ENCODE peak calls at places on chromosomes 13 and 19, in six cellular contexts. One of them, this sample, is unnamed.
A peak's percentile ranks its signal among the peaks of the same experiment; 100 is the strongest.

GRCh38 chr13:36259361-36260137 is 38.1 kb downstream of the CCDC169 start:
- DNase-seq in AG04450: no peak
- DNase-seq in tibial artery: no peak
- DNase-seq in endodermal cell: no peak
- DNase-seq in GM23338: no peak
- DNase-seq in BE2C: peak; percentile 31
- DNase-seq in this sample: no peak

GRCh38 chr13:35987572-35988513 is 143.3 kb downstream of the DCLK1 start:
- DNase-seq in AG04450: no peak
- DNase-seq in tibial artery: no peak
- DNase-seq in endodermal cell: peak; percentile 51
- DNase-seq in GM23338: peak; percentile 63
- DNase-seq in BE2C: no peak
- DNase-seq in this sample: no peak

GRCh38 chr13:29411493-29411892 is 184.0 kb downstream of the SLC7A1 start:
- DNase-seq in AG04450: no peak
- DNase-seq in tibial artery: no peak
- DNase-seq in endodermal cell: no peak
- DNase-seq in GM23338: no peak
- DNase-seq in BE2C: no peak
- DNase-seq in this sample: peak; percentile 10

GRCh38 chr13:74669149-74669548 is 534.9 kb upstream of the KLF12 start:
- DNase-seq in AG04450: no peak
- DNase-seq in tibial artery: no peak
- DNase-seq in endodermal cell: no peak
- DNase-seq in GM23338: peak; percentile 3
- DNase-seq in BE2C: no peak
- DNase-seq in this sample: no peak

GRCh38 chr13:93794197-93794885 is 567.7 kb downstream of the GPC6 start:
- DNase-seq in AG04450: no peak
- DNase-seq in tibial artery: no peak
- DNase-seq in endodermal cell: no peak
- DNase-seq in GM23338: no peak
- DNase-seq in BE2C: no peak
- DNase-seq in this sample: no peak

GRCh38 chr19:771332-771785 is 20.4 kb downstream of the MISP start:
- DNase-seq in AG04450: no peak
- DNase-seq in tibial artery: no peak
- DNase-seq in endodermal cell: peak; percentile 66
- DNase-seq in GM23338: peak; percentile 62
- DNase-seq in BE2C: peak; percentile 64
- DNase-seq in this sample: no peak

GRCh38 chr13:26992951-26993490 is 178.6 kb downstream of the USP12 start:
- DNase-seq in AG04450: no peak
- DNase-seq in tibial artery: no peak
- DNase-seq in endodermal cell: no peak
- DNase-seq in GM23338: no peak
- DNase-seq in BE2C: no peak
- DNase-seq in this sample: no peak

GRCh38 chr13:29679357-29680050 is 84.0 kb upstream of the SLC7A1 start:
- DNase-seq in AG04450: no peak
- DNase-seq in tibial artery: no peak
- DNase-seq in endodermal cell: no peak
- DNase-seq in GM23338: no peak
- DNase-seq in BE2C: peak; percentile 78
- DNase-seq in this sample: no peak

GRCh38 chr19:18397242-18398202 is at the start of gene LRRC25:
- DNase-seq in AG04450: no peak
- DNase-seq in tibial artery: peak; percentile 78
- DNase-seq in endodermal cell: peak; percentile 83
- DNase-seq in GM23338: peak; percentile 96
- DNase-seq in BE2C: peak; percentile 58
- DNase-seq in this sample: no peak

GRCh38 chr13:114128624-114129522 is 3.5 kb downstream of the RASA3 start:
- DNase-seq in AG04450: peak; percentile 68
- DNase-seq in tibial artery: peak; percentile 87
- DNase-seq in endodermal cell: no peak
- DNase-seq in GM23338: no peak
- DNase-seq in BE2C: no peak
- DNase-seq in this sample: no peak

GRCh38 chr13:69374036-69374435 is 733.6 kb upstream of the ATXN8OS start:
- DNase-seq in AG04450: no peak
- DNase-seq in tibial artery: no peak
- DNase-seq in endodermal cell: no peak
- DNase-seq in GM23338: no peak
- DNase-seq in BE2C: no peak
- DNase-seq in this sample: no peak

GRCh38 chr13:113950451-113951245 is 23.2 kb downstream of the C13orf46 start:
- DNase-seq in AG04450: no peak
- DNase-seq in tibial artery: no peak
- DNase-seq in endodermal cell: no peak
- DNase-seq in GM23338: no peak
- DNase-seq in BE2C: peak; percentile 8
- DNase-seq in this sample: no peak

GRCh38 chr13:19606152-19606551 is 27.3 kb upstream of the MPHOSPH8 start:
- DNase-seq in AG04450: no peak
- DNase-seq in tibial artery: no peak
- DNase-seq in endodermal cell: no peak
- DNase-seq in GM23338: no peak
- DNase-seq in BE2C: no peak
- DNase-seq in this sample: no peak

GRCh38 chr13:43240278-43240677 is 216.9 kb downstream of the DNAJC15 start:
- DNase-seq in AG04450: no peak
- DNase-seq in tibial artery: no peak
- DNase-seq in endodermal cell: no peak
- DNase-seq in GM23338: no peak
- DNase-seq in BE2C: no peak
- DNase-seq in this sample: no peak

GRCh38 chr13:25170554-25171107 is 1.5 kb downstream of the AMER2 start:
- DNase-seq in AG04450: no peak
- DNase-seq in tibial artery: no peak
- DNase-seq in endodermal cell: peak; percentile 73
- DNase-seq in GM23338: peak; percentile 56
- DNase-seq in BE2C: no peak
- DNase-seq in this sample: no peak

GRCh38 chr19:29378543-29379105 is 147.2 kb upstream of the VSTM2B start:
- DNase-seq in AG04450: no peak
- DNase-seq in tibial artery: peak; percentile 31
- DNase-seq in endodermal cell: peak; percentile 24
- DNase-seq in GM23338: no peak
- DNase-seq in BE2C: no peak
- DNase-seq in this sample: no peak

GRCh38 chr19:47430041-47430802 is 10.9 kb upstream of the MEIS3 start:
- DNase-seq in AG04450: no peak
- DNase-seq in tibial artery: no peak
- DNase-seq in endodermal cell: peak; percentile 88
- DNase-seq in GM23338: peak; percentile 79
- DNase-seq in BE2C: no peak
- DNase-seq in this sample: no peak

GRCh38 chr13:112603641-112604220 is 15.8 kb upstream of the TUBGCP3 start:
- DNase-seq in AG04450: no peak
- DNase-seq in tibial artery: no peak
- DNase-seq in endodermal cell: no peak
- DNase-seq in GM23338: no peak
- DNase-seq in BE2C: no peak
- DNase-seq in this sample: no peak

GRCh38 chr13:110813646-110814624 is 100.4 kb downstream of the ING1 start:
- DNase-seq in AG04450: no peak
- DNase-seq in tibial artery: peak; percentile 62
- DNase-seq in endodermal cell: no peak
- DNase-seq in GM23338: no peak
- DNase-seq in BE2C: no peak
- DNase-seq in this sample: no peak
- TF ChIP-seq CTCF in AG04450: no peak
- TF ChIP-seq CTCF in tibial artery: no peak
- TF ChIP-seq CTCF in endodermal cell: peak; percentile 32
- TF ChIP-seq CTCF in GM23338: peak; percentile 19
- TF ChIP-seq CTCF in BE2C: peak; percentile 21
- TF ChIP-seq CTCF in this sample: no peak

GRCh38 chr19:35352448-35353304 is 5.0 kb downstream of the FFAR1 start:
- DNase-seq in AG04450: peak; percentile 21
- DNase-seq in tibial artery: peak; percentile 67
- DNase-seq in endodermal cell: peak; percentile 90
- DNase-seq in GM23338: peak; percentile 94
- DNase-seq in BE2C: peak; percentile 79
- DNase-seq in this sample: peak; percentile 9

GRCh38 chr19:35352177-35352447 is 4.4 kb downstream of the FFAR1 start:
- DNase-seq in AG04450: no peak
- DNase-seq in tibial artery: no peak
- DNase-seq in endodermal cell: no peak
- DNase-seq in GM23338: peak; percentile 13
- DNase-seq in BE2C: no peak
- DNase-seq in this sample: no peak

GRCh38 chr19:35354898-35355297 is 3.4 kb upstream of the FFAR3 start:
- DNase-seq in AG04450: no peak
- DNase-seq in tibial artery: peak; percentile 2
- DNase-seq in endodermal cell: peak; percentile 15
- DNase-seq in GM23338: no peak
- DNase-seq in BE2C: no peak
- DNase-seq in this sample: no peak

GRCh38 chr19:35351441-35352176 is 3.9 kb downstream of the FFAR1 start:
- DNase-seq in AG04450: no peak
- DNase-seq in tibial artery: no peak
- DNase-seq in endodermal cell: peak; percentile 43
- DNase-seq in GM23338: no peak
- DNase-seq in BE2C: no peak
- DNase-seq in this sample: no peak

DNA sequence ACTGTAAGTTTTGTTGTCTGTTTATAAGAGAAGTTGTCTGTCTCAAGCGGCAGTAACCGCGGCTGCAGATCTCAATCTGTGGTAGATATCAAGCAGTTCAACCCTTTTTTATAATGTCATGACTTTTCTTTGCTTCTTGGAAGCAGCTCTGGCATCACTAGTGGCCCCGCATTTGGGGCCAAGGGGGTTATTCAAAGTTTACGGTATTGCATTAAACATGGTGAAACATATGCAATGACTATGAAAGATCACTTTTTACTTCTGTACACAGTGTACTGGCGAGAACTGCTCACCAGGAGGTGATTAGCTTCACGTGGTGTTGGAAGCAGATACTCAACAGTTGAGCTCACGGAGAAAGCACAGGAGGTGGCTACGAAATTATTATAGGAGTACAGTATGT is 4.6 kb upstream of the FFAR3 start:
- DNase-seq in AG04450: no peak
- DNase-seq in tibial artery: peak; percentile 4
- DNase-seq in endodermal cell: peak; percentile 15
- DNase-seq in GM23338: no peak
- DNase-seq in BE2C: no peak
- DNase-seq in this sample: no peak
- TF ChIP-seq CTCF in AG04450: no peak
- TF ChIP-seq CTCF in tibial artery: no peak
- TF ChIP-seq CTCF in endodermal cell: no peak
- TF ChIP-seq CTCF in GM23338: no peak
- TF ChIP-seq CTCF in BE2C: no peak
- TF ChIP-seq CTCF in this sample: no peak

DNA sequence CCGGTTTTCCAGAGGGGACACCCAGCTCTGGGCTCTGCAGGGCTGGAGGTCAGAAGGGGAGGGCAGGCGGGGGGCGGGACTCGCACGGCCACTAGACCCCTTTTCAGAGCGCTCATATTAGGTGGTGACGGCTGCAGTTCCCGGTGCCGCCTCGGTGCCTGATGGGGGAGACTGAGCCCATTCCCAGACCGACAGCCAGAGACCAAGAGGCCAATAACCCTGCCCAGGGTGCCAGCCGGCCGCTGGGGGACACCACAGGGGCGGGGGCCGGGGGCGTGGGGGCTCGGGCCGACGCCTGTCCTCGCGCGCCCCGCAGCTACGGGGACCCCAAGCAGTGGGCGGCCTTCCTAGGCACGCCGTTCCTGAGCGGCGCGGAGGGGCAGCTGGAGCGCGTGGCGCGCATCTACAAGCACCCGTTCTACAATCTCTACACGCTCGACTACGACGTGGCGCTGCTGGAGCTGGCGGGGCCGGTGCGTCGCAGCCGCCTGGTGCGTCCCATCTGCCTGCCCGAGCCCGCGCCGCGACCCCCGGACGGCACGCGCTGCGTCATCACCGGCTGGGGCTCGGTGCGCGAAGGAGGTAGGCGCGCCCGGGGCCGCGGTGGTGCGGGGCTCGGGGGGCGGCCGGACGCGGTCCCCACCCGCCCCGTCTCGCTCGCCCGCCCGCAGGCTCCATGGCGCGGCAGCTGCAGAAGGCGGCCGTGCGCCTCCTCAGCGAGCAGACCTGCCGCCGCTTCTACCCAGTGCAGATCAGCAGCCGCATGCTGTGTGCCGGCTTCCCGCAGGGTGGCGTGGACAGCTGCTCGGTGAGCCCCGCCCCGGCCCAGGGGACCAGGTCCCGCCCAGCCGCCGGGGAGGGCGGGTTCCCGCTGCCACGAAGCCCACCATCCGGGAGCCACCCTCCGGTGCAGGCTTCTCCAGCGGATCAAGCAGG is 2.4 kb downstream of the TIMM13 start:
- DNase-seq in AG04450: peak; percentile 33
- DNase-seq in tibial artery: no peak
- DNase-seq in endodermal cell: peak; percentile 91
- DNase-seq in GM23338: peak; percentile 84
- DNase-seq in BE2C: peak; percentile 94
- DNase-seq in this sample: peak; percentile 1
- TF ChIP-seq CTCF in AG04450: peak; percentile 53
- TF ChIP-seq CTCF in tibial artery: no peak
- TF ChIP-seq CTCF in endodermal cell: peak; percentile 71
- TF ChIP-seq CTCF in GM23338: peak; percentile 31
- TF ChIP-seq CTCF in BE2C: peak; percentile 42
- TF ChIP-seq CTCF in this sample: peak; percentile 80

GRCh38 chr13:47832458-47832972 is 168.6 kb downstream of the SUCLA2 start:
- DNase-seq in AG04450: no peak
- DNase-seq in tibial artery: no peak
- DNase-seq in endodermal cell: no peak
- DNase-seq in GM23338: peak; percentile 10
- DNase-seq in BE2C: no peak
- DNase-seq in this sample: no peak
- TF ChIP-seq CTCF in AG04450: no peak
- TF ChIP-seq CTCF in tibial artery: no peak
- TF ChIP-seq CTCF in endodermal cell: peak; percentile 49
- TF ChIP-seq CTCF in GM23338: peak; percentile 55
- TF ChIP-seq CTCF in BE2C: peak; percentile 6
- TF ChIP-seq CTCF in this sample: no peak

GRCh38 chr19:10217085-10217484 is 14.0 kb downstream of the S1PR2 start:
- DNase-seq in AG04450: no peak
- DNase-seq in tibial artery: no peak
- DNase-seq in endodermal cell: no peak
- DNase-seq in GM23338: no peak
- DNase-seq in BE2C: no peak
- DNase-seq in this sample: no peak
- TF ChIP-seq CTCF in AG04450: no peak
- TF ChIP-seq CTCF in tibial artery: no peak
- TF ChIP-seq CTCF in endodermal cell: no peak
- TF ChIP-seq CTCF in GM23338: no peak
- TF ChIP-seq CTCF in BE2C: no peak
- TF ChIP-seq CTCF in this sample: no peak